ENCODE peak calls at places on chromosomes 11 and 22, in six cellular contexts. E is A549, U is IMR-90, B is K562, C is GM12878, D is HepG2. K is an unnamed sample.

GRCh38 chr11:75592699-75593098 is 30.6 kb downstream of the SERPINH1 start:
- DNase-seq in E (no peak), U (no peak), B (no peak), C (no peak), D (no peak), K (no peak)

GRCh38 chr11:12174145-12175143 is 64.1 kb downstream of the MICAL2 start:
- DNase-seq in E (no peak), U (peak), B (no peak), C (peak), D (no peak), K (no peak)

GRCh38 chr11:106379712-106380111 is 302.2 kb downstream of the AASDHPPT start:
- DNase-seq in E (no peak), U (no peak), B (no peak), C (no peak), D (no peak), K (no peak)

GRCh38 chr22:46754110-46754799 is 8.2 kb upstream of the TBC1D22A start:
- DNase-seq in E (peak), U (peak), B (peak), C (no peak), D (peak), K (no peak)

GRCh38 chr11:32081129-32081641 is 9.7 kb upstream of the RCN1 start:
- DNase-seq in E (peak), U (peak), B (peak), C (no peak), D (peak), K (no peak)

GRCh38 chr11:76314741-76315090 is 66.2 kb downstream of the THAP12 start:
- DNase-seq in E (no peak), U (peak), B (no peak), C (no peak), D (no peak), K (no peak)

GRCh38 chr22:49447837-49448236 is 379.8 kb downstream of the BRD1 start:
- DNase-seq in E (no peak), U (no peak), B (no peak), C (no peak), D (no peak), K (no peak)

GRCh38 chr22:35517207-35517606 is 23.4 kb upstream of the RASD2 start:
- DNase-seq in E (no peak), U (no peak), B (no peak), C (no peak), D (no peak), K (no peak)

GRCh38 chr11:79686703-79687419 is 246.0 kb upstream of the TENM4 start:
- DNase-seq in E (no peak), U (no peak), B (no peak), C (no peak), D (no peak), K (no peak)

GRCh38 chr11:122494171-122494570 is 161.4 kb upstream of the UBASH3B start:
- DNase-seq in E (no peak), U (peak), B (no peak), C (no peak), D (no peak), K (no peak)

GRCh38 chr11:109439684-109440083 is 17.7 kb downstream of the C11orf87 start:
- DNase-seq in E (no peak), U (no peak), B (no peak), C (no peak), D (no peak), K (no peak)

GRCh38 chr22:47030881-47031627 is 268.6 kb downstream of the TBC1D22A start:
- DNase-seq in E (no peak), U (no peak), B (no peak), C (no peak), D (no peak), K (no peak)

GRCh38 chr22:29475550-29475949 is 4.5 kb upstream of the NEFH start:
- DNase-seq in E (no peak), U (no peak), B (no peak), C (peak), D (no peak), K (no peak)

GRCh38 chr11:121534131-121535093 is 81.6 kb upstream of the SORL1-AS1 start:
- DNase-seq in E (no peak), U (peak), B (no peak), C (no peak), D (no peak), K (no peak)

GRCh38 chr11:116990061-116990473 is 108.2 kb downstream of the SIK3 start:
- DNase-seq in E (no peak), U (peak), B (peak), C (no peak), D (peak), K (no peak)

GRCh38 chr22:27480487-27480886 is 321.1 kb downstream of the MN1 start:
- DNase-seq in E (no peak), U (no peak), B (no peak), C (no peak), D (peak), K (no peak)

GRCh38 chr11:126679033-126679432 is 321.5 kb downstream of the KIRREL3 start:
- DNase-seq in E (no peak), U (no peak), B (no peak), C (no peak), D (no peak), K (no peak)

GRCh38 chr11:128733440-128734115 is 39.7 kb downstream of the FLI1 start:
- DNase-seq in E (no peak), U (peak), B (no peak), C (no peak), D (no peak), K (no peak)

GRCh38 chr11:61309739-61310138 is 14.6 kb upstream of the VWCE start:
- DNase-seq in E (no peak), U (no peak), B (no peak), C (no peak), D (no peak), K (no peak)

GRCh38 chr11:61310749-61311148 is 15.6 kb upstream of the VWCE start:
- DNase-seq in E (no peak), U (no peak), B (no peak), C (no peak), D (no peak), K (no peak)

DNA sequence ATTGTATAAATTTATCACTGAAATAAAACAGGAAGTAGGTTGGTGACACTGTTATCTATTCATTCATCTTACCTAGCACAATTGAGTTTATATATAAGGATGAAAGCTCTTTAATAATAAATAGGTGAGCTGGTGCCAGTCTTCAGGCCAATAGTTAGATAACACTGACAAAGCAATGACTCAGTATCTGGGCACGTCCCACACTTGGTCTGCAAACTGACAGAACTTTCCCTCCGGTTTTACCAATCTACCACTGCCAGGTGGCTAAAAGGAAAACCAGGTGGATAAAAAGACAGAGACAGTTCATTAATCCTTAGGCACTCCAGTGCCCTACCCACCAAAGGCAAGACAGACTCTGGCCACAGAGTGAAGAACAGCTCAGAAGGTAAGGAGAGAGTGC is 17.6 kb downstream of the DDB1 start:
- DNase-seq in E (no peak), U (no peak), B (no peak), C (no peak), D (no peak), K (no peak)
- TF ChIP-seq BHLHE40 in E (no peak), U (no peak), B (no peak), C (no peak), D (no peak), K (no peak)

DNA sequence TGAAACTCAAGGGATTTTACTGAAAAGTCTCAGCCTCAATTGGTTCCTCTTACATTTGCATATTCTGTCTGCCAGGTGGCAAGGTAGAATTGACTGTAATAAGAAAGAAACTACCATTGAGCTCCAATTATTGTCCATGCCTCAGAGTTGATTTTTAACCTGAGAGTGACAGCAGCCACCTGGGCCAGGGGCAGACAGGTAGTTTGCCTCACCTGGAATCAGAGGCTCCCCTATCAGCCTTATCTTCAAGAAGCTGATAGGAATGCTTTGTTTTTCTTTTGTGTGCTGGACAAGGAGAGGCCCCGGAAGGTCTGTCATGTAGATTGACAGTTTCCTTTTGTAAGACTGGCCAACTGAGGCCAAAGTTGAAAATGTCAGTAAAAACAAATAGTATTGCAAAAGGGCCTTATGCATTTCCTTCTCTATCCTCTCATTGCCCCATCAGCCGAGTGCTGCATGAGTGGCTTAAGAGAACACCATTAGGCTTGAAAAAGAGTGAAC is 34.1 kb downstream of the CD44 start:
- DNase-seq in E (no peak), U (peak), B (no peak), C (peak), D (peak), K (no peak)
- TF ChIP-seq BHLHE40 in E (no peak), U (no peak), B (no peak), C (no peak), D (no peak), K (no peak)

DNA sequence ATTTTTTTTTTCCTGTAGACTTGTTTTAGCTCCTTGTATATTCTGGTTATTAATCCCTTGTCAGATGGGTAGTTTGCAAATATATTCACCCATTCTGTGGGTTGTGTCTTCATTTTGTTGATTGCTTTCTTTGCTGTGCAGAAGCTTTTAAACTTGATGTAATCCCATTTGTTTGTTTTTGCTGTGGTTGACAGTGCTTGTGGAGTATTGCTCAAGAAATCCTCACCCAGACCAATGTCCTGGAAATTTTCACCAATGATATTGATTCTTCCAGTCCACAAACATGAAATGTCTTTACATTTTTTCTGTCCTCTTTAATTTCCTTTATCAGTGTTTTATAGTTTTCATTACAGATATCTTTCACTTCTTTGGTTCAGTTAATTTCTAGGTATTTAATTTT is 55.6 kb upstream of the MRGPRX1 start:
- DNase-seq in E (no peak), U (no peak), B (no peak), C (no peak), D (no peak), K (no peak)
- TF ChIP-seq BHLHE40 in E (no peak), U (no peak), B (no peak), C (no peak), D (no peak), K (no peak)

GRCh38 chr11:72598901-72599300 is 75.3 kb downstream of the PDE2A start:
- DNase-seq in E (peak), U (peak), B (peak), C (no peak), D (peak), K (peak)
- TF ChIP-seq BHLHE40 in E (no peak), U (no peak), B (no peak), C (no peak), D (no peak), K (no peak)

DNA sequence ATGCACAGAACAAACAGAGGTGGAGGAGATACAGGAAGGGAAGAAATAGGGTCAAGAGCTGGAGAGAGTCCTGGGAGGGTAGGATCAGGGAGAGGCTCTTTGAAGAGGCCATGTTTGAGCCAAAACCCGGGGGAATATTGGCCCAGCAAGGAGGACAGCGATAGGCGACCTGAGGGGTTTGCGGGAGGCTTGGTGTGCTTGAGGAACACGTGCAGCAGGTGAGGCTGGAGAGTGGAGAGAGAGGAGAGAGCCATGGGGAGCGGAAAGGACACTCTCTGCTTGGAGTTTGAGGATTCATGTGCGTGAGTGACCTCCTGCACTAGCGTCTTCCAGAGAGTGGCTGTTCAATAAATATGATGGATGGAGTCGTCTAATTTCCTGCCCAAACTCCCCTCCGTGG is 4.7 kb upstream of the B3GAT1 start:
- DNase-seq in E (no peak), U (no peak), B (no peak), C (no peak), D (no peak), K (no peak)
- TF ChIP-seq BHLHE40 in E (no peak), U (no peak), B (no peak), C (no peak), D (no peak), K (no peak)

K was measured in HEK293T.